ENCODE peak calls at places on chromosomes 3 and 15, in eight cellular contexts. Y is uterus, U is transverse colon, S is stomach, X is GM12878, B is spleen, W is ovary, A is body of pancreas. C is an unnamed sample. For H3K36me3 and H3K27me3, the result is how much of the 10 kb centered on the place peaks cover.

GRCh38 chr3:60746690-60747416 is 504.4 kb downstream of the FHIT start:
- DNase-seq in Y (no peak), U (no peak), S (no peak), X (no peak), B (no peak), W (no peak), A (no peak), C (no peak)

GRCh38 chr3:184480831-184481230 is 80.8 kb upstream of the EPHB3 start:
- DNase-seq in Y (no peak), U (no peak), S (no peak), X (no peak), B (no peak), W (no peak), A (no peak), C (no peak)

GRCh38 chr15:77538011-77538410 is 94.7 kb downstream of the LINGO1 start:
- DNase-seq in Y (no peak), U (no peak), S (no peak), X (peak), B (peak), W (no peak), A (no peak), C (no peak)

GRCh38 chr3:9695322-9695721 is 8.3 kb upstream of the CPNE9 start:
- DNase-seq in Y (no peak), U (no peak), S (no peak), X (no peak), B (peak), W (no peak), A (no peak), C (no peak)

GRCh38 chr15:92638291-92638708 is 17.3 kb downstream of the FAM174B start:
- DNase-seq in Y (no peak), U (peak), S (peak), X (no peak), B (peak), W (no peak), A (peak), C (no peak)

GRCh38 chr15:55574096-55574495 is 14.0 kb downstream of the PYGO1 start:
- DNase-seq in Y (no peak), U (no peak), S (no peak), X (no peak), B (no peak), W (no peak), A (no peak), C (no peak)

GRCh38 chr15:52784799-52785671 is 5.1 kb downstream of the ONECUT1 start:
- DNase-seq in Y (no peak), U (no peak), S (no peak), X (no peak), B (no peak), W (no peak), A (peak), C (no peak)

GRCh38 chr3:171225698-171226097 is 199.2 kb upstream of the SLC2A2 start:
- DNase-seq in Y (no peak), U (no peak), S (no peak), X (no peak), B (no peak), W (no peak), A (no peak), C (no peak)

GRCh38 chr3:16866447-16867025 is 18.2 kb upstream of the PLCL2 start:
- DNase-seq in Y (no peak), U (no peak), S (no peak), X (no peak), B (no peak), W (no peak), A (no peak), C (no peak)

GRCh38 chr15:68330911-68331310 is 53.4 kb downstream of the FEM1B start:
- DNase-seq in Y (no peak), U (no peak), S (no peak), X (no peak), B (peak), W (no peak), A (no peak), C (no peak)

GRCh38 chr15:57696146-57696545 is 10.4 kb upstream of the POLR2M start:
- DNase-seq in Y (no peak), U (no peak), S (no peak), X (no peak), B (no peak), W (no peak), A (no peak), C (no peak)

GRCh38 chr3:107797586-107797985 is 274.8 kb downstream of the BBX start:
- DNase-seq in Y (no peak), U (no peak), S (no peak), X (no peak), B (no peak), W (no peak), A (no peak), C (no peak)
- H3K36me3 ChIP-seq in Y (under half), U (under half), S (under half), X (under half), B (half or more), W (under half), A (under half), C (under half)

GRCh38 chr3:73552700-73553099 is 72.0 kb downstream of the PDZRN3 start:
- DNase-seq in Y (no peak), U (no peak), S (no peak), X (no peak), B (no peak), W (no peak), A (no peak), C (no peak)

GRCh38 chr3:73559730-73560129 is 65.0 kb downstream of the PDZRN3 start:
- DNase-seq in Y (no peak), U (no peak), S (no peak), X (no peak), B (no peak), W (no peak), A (no peak), C (no peak)

GRCh38 chr3:73561494-73561893 is 63.2 kb downstream of the PDZRN3 start:
- DNase-seq in Y (peak), U (no peak), S (no peak), X (no peak), B (no peak), W (no peak), A (no peak), C (no peak)

GRCh38 chr3:73558399-73559075 is 66.2 kb downstream of the PDZRN3 start:
- DNase-seq in Y (no peak), U (no peak), S (no peak), X (no peak), B (no peak), W (no peak), A (peak), C (peak)

GRCh38 chr3:73556520-73557371 is 68.0 kb downstream of the PDZRN3 start:
- DNase-seq in Y (no peak), U (no peak), S (no peak), X (no peak), B (no peak), W (no peak), A (no peak), C (no peak)
- H3K27me3 ChIP-seq in Y (under half), U (under half), S (under half), X (under half), B (under half), W (under half), A (under half), C (under half)

DNA sequence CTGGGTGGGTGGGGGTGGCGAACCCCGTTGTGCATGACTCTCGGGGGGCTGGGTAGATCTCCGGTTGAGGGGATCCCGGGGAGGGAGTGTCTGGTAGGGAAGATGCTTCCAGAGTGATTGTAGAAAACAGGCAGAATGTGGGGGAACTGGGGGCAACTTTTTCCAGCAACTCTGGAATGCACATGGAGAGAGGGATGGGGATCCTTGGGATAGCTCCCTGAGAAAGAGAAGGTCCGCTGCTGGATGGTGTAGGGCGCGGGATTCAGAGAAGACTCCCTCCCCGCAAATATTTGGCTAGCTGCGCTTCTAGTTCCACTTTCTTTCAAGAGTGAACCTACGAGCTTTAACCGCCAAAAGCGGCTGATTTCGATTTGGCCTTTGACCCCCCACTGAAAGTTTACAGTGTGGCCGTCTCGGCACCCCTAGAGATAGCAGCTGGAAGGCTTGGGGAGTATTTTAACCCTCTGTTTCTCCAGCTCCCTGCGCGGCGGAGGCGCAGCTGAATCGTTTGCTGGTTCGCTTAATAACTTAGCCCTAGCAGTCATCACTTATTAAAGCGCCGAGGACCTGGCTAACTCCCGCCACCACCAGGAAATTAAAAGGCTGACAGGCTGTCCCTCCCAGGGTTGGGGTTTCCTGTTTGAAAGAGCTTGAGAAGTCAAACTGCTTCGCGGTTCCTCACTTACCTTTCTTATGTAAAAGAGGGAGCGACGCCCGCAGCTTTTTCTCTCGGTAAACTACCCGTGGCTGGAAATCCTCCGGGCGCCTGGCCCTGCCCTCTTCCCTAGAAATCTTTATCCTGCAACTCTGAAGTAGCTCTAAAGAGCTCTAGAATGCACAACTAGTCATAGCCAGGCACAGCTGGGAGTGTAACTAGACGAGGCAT is 1.2 kb downstream of the PHLDB2 start:
- DNase-seq in Y (peak), U (peak), S (peak), X (peak), B (peak), W (peak), A (peak), C (peak)
- TF ChIP-seq POLR2A in Y (peak), U (peak), S (no peak), X (no peak), B (no peak), W (peak), A (peak), C (peak)

DNA sequence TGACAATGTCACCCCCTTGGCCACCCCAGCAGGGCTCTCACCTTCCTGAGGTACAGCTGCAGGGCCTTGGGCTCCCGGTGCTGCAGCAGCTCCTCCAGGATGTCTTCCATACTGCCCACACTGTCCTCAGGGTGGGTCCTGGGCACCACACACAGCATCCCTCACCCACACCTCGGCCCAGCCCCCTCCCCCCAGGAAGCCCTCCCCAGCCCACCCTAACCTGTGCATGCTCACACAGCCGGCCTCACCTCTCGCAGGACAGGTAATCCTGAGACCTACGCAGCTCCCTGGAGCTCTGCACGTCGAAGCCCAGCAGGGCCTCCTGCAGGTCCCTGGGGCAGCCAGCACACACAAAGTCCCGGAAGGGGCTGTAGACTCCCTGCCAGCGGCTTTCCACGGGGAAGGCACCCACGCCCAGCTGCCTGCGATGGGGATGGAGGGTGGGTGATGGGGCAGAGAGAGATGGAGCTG is 16.8 kb downstream of the ALS2CL start:
- DNase-seq in Y (no peak), U (no peak), S (no peak), X (no peak), B (peak), W (no peak), A (peak), C (no peak)
- H3K36me3 ChIP-seq in Y (under half), U (under half), S (under half), X (under half), B (under half), W (under half), A (under half), C (under half)

GRCh38 chr3:137764563-137765309 is 621 bp downstream of the SOX14 start:
- DNase-seq in Y (no peak), U (no peak), S (no peak), X (no peak), B (no peak), W (no peak), A (no peak), C (no peak)
- H3K27me3 ChIP-seq in Y (under half), U (half or more), S (half or more), X (under half), B (half or more), W (under half), A (under half), C (half or more)

DNA sequence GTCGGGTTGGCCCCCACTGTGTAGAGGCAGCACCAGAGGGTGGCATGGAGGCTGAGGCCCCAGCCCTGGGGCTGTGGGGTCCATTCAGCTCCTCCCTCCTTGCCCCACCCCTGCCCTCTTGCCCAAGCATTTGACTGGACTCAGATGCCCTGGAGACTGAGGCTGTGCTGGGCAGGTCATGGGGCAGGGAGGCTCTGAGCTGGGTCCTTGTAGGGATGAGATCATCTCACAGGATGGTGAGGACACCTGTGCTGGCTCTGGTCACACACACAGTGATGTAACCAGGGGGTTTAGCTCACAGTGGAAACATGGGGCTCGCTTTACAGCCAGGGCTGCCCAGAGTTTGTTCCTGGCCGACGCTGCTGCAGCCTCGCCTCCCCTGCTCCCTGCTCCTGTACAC is 17.8 kb downstream of the ALPK3 start:
- DNase-seq in Y (no peak), U (no peak), S (no peak), X (no peak), B (peak), W (no peak), A (no peak), C (peak)
- TF ChIP-seq POLR2A in Y (no peak), U (no peak), S (no peak), X (no peak), B (no peak), W (no peak), A (no peak), C (no peak)

C was measured in gastrocnemius medialis.